ENCODE peak calls at places on chromosomes 16 and 17, in four cellular contexts. One of them, this sample, is unnamed.

GRCh38 chr17:12242390-12242954 is 221.8 kb downstream of the MAP2K4 start:
- DNase-seq in mammary epithelial cell: no peak
- DNase-seq in HCT116: no peak
- DNase-seq in fibroblast of lung: no peak
- DNase-seq in this sample: no peak

GRCh38 chr17:31060814-31061550 is 33.8 kb upstream of the NF1 start:
- DNase-seq in fibroblast of lung: no peak
- DNase-seq in mammary epithelial cell: no peak
- DNase-seq in HCT116: no peak
- DNase-seq in this sample: no peak

GRCh38 chr16:4514606-4515005 is 24.0 kb downstream of the CDIP1 start:
- DNase-seq in HCT116: no peak
- DNase-seq in fibroblast of lung: no peak
- DNase-seq in mammary epithelial cell: no peak
- DNase-seq in this sample: no peak

GRCh38 chr17:19708431-19709175 is 7.8 kb downstream of the SLC47A2 start:
- DNase-seq in HCT116: no peak
- DNase-seq in fibroblast of lung: no peak
- DNase-seq in mammary epithelial cell: no peak
- DNase-seq in this sample: no peak

GRCh38 chr17:74862108-74862901 is 2.6 kb upstream of the GRIN2C start:
- DNase-seq in mammary epithelial cell: no peak
- DNase-seq in HCT116: no peak
- DNase-seq in fibroblast of lung: no peak
- DNase-seq in this sample: no peak

GRCh38 chr17:74825952-74826713 is 33.6 kb downstream of the GRIN2C start:
- DNase-seq in fibroblast of lung: no peak
- DNase-seq in HCT116: no peak
- DNase-seq in mammary epithelial cell: no peak
- DNase-seq in this sample: no peak

GRCh38 chr17:82696916-82697807 is 1.3 kb downstream of the RAB40B start:
- DNase-seq in fibroblast of lung: no peak
- DNase-seq in HCT116: no peak
- DNase-seq in mammary epithelial cell: no peak
- DNase-seq in this sample: no peak

GRCh38 chr17:49016775-49017463 is 19.7 kb downstream of the IGF2BP1 start:
- DNase-seq in HCT116: peak; percentile 76
- DNase-seq in mammary epithelial cell: peak; percentile 55
- DNase-seq in fibroblast of lung: peak; percentile 79
- DNase-seq in this sample: peak; percentile 62

GRCh38 chr16:22252317-22252716 is 44.9 kb upstream of the POLR3E start:
- DNase-seq in mammary epithelial cell: no peak
- DNase-seq in fibroblast of lung: no peak
- DNase-seq in HCT116: no peak
- DNase-seq in this sample: no peak

GRCh38 chr17:82985973-82986372 is 93.4 kb upstream of the METRNL start:
- DNase-seq in HCT116: no peak
- DNase-seq in mammary epithelial cell: peak; percentile 70
- DNase-seq in fibroblast of lung: peak; percentile 64
- DNase-seq in this sample: peak; percentile 46

DNA sequence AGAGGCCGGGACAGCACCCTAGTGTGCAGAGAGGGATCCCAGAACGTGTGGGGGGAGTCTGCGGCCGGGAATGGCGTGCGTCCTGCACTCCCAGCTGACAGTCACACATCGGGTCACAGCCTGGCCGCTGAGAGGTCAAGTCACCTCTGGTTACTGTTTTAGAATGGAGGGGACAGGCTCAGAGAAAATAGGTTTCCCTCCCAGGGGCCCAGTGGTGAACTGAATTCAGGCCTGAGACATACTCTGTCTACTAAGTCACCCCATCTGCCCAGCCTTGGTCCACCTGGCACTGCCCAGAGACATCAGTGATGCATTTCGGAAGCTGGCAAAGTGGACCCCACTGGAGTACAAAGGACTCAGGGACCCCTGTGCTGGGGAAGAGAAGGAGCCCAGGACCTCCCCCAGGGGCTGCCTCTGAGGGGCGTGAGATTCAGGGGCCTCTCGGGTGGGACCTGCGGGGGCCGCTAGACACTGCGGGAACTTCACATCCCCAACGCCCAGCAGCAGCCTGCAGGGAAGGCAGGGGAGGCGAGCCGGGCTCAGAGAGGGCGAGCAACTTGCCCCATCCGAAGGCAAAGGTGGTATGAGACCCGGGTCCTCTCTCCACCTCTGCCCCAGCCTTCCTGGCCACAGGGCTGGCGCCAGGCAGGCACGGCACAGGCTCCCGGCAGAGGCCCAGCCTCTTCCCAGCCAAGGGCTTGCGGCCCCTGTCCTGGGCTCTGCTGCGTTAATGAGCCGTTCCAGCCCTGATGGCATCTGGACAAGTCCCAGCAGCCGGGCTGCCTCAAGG is 870 bp upstream of the HS3ST6 start:
- DNase-seq in mammary epithelial cell: no peak
- DNase-seq in fibroblast of lung: no peak
- DNase-seq in HCT116: no peak
- DNase-seq in this sample: no peak
- TF ChIP-seq EZH2 in mammary epithelial cell: peak; percentile 89
- TF ChIP-seq EZH2 in fibroblast of lung: peak; percentile 91
- TF ChIP-seq EZH2 in HCT116: no peak
- TF ChIP-seq EZH2 in this sample: peak; percentile 62

DNA sequence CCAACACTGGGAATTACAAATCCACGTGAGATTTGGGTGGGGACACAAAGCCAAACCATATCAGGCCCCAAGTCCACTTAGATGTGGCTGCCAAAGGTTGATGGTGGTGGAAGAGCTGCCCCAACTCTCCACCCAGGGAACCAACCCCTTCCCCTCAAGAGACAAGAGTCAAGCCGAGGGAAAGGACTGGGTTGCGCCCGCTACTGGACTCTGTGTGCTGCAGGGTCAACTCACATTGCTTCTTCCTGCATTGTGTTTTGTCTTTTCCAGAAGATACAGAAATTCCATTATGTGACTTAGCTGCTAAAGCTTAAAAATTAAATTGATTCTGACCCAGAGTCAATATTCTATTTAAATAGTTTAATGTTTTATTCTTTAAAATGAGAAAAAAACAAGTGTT is 58.5 kb downstream of the ADAMTS18 start:
- DNase-seq in fibroblast of lung: no peak
- DNase-seq in HCT116: no peak
- DNase-seq in mammary epithelial cell: no peak
- DNase-seq in this sample: no peak
- TF ChIP-seq CTCF in fibroblast of lung: no peak
- TF ChIP-seq CTCF in HCT116: peak; percentile 26
- TF ChIP-seq CTCF in mammary epithelial cell: no peak
- TF ChIP-seq CTCF in this sample: no peak

GRCh38 chr16:85458952-85459351 is 154.2 kb upstream of the GSE1 start:
- DNase-seq in mammary epithelial cell: no peak
- DNase-seq in fibroblast of lung: no peak
- DNase-seq in HCT116: no peak
- DNase-seq in this sample: no peak

GRCh38 chr16:85460252-85460982 is 152.7 kb upstream of the GSE1 start:
- DNase-seq in mammary epithelial cell: no peak
- DNase-seq in fibroblast of lung: no peak
- DNase-seq in HCT116: no peak
- DNase-seq in this sample: no peak

GRCh38 chr16:85460983-85461813 is 151.9 kb upstream of the GSE1 start:
- DNase-seq in mammary epithelial cell: peak; percentile 3
- DNase-seq in fibroblast of lung: peak; percentile 54
- DNase-seq in HCT116: no peak
- DNase-seq in this sample: peak; percentile 28

GRCh38 chr16:85461814-85462404 is 151.2 kb upstream of the GSE1 start:
- DNase-seq in HCT116: no peak
- DNase-seq in fibroblast of lung: peak; percentile 62
- DNase-seq in mammary epithelial cell: no peak
- DNase-seq in this sample: peak; percentile 36

GRCh38 chr16:85459529-85460251 is 153.4 kb upstream of the GSE1 start:
- DNase-seq in mammary epithelial cell: no peak
- DNase-seq in fibroblast of lung: no peak
- DNase-seq in HCT116: no peak
- DNase-seq in this sample: no peak
- H3K27me3 ChIP-seq in mammary epithelial cell: peaks cover 19% of the 10 kb centered on the region
- H3K27me3 ChIP-seq in fibroblast of lung: no peaks in the 10 kb centered on the region
- H3K27me3 ChIP-seq in HCT116: peaks cover 8% of the 10 kb centered on the region
- H3K27me3 ChIP-seq in this sample: peaks cover 15% of the 10 kb centered on the region

DNA sequence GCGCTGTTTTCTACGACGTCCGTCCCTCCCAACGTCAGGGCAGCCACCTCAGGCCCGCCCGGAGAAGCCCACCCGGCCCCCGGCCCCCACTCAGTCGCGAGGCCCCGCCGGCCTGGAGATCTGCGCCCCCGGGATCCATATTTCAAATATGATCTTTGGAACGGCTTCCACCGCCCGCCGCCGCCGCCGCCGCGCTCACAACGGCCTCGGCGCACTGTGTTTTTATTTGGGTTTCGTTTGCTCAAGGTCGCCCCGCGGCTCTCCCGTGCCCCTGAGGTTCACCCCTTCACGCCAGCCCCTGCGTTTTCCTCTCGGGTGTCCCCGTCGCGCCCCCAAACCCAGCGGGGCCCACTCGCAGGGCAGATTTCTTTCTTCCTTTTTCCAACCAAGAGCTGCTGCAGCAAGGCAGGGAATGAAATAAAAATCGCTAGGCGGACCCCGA is 4.3 kb upstream of the CBX4 start:
- DNase-seq in HCT116: no peak
- DNase-seq in fibroblast of lung: no peak
- DNase-seq in mammary epithelial cell: no peak
- DNase-seq in this sample: no peak
- TF ChIP-seq EZH2 in HCT116: no peak
- TF ChIP-seq EZH2 in fibroblast of lung: no peak
- TF ChIP-seq EZH2 in mammary epithelial cell: no peak
- TF ChIP-seq EZH2 in this sample: peak; percentile 47

DNA sequence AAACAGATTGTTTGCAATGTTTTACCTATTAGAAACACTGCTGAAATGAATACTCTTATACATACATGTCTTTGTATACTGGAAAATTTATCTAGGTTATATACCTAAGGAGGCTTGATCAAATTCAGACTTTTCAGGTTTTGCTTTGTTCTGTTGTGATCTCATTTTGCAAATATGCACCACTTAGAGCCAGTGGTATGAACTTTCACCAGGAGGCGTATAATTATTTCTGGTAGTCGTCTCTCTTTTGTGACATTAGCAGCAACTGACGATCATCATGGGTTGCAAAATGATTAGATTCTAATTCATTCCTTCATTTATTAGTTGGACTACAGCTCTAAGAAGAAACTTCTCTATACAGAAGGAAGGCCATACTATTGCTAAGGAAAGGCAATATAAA is 26.9 kb downstream of the AP1G1 start:
- DNase-seq in HCT116: no peak
- DNase-seq in mammary epithelial cell: peak; percentile 17
- DNase-seq in fibroblast of lung: peak; percentile 72
- DNase-seq in this sample: peak; percentile 59
- TF ChIP-seq CTCF in HCT116: no peak
- TF ChIP-seq CTCF in mammary epithelial cell: no peak
- TF ChIP-seq CTCF in fibroblast of lung: no peak
- TF ChIP-seq CTCF in this sample: peak; percentile 12

GRCh38 chr17:57806083-57806830 is 43.6 kb downstream of the MRPS23 start:
- DNase-seq in mammary epithelial cell: no peak
- DNase-seq in HCT116: no peak
- DNase-seq in fibroblast of lung: no peak
- DNase-seq in this sample: no peak

GRCh38 chr17:57809879-57810278 is 40.0 kb downstream of the MRPS23 start:
- DNase-seq in HCT116: no peak
- DNase-seq in fibroblast of lung: no peak
- DNase-seq in mammary epithelial cell: no peak
- DNase-seq in this sample: no peak

GRCh38 chr17:57808882-57809281 is 41.0 kb downstream of the MRPS23 start:
- DNase-seq in HCT116: no peak
- DNase-seq in fibroblast of lung: no peak
- DNase-seq in mammary epithelial cell: no peak
- DNase-seq in this sample: no peak

GRCh38 chr17:57810740-57811632 is 38.9 kb downstream of the MRPS23 start:
- DNase-seq in fibroblast of lung: peak; percentile 78
- DNase-seq in mammary epithelial cell: peak; percentile 21
- DNase-seq in HCT116: no peak
- DNase-seq in this sample: peak; percentile 72

GRCh38 chr17:57811633-57812280 is 38.1 kb downstream of the MRPS23 start:
- DNase-seq in HCT116: peak; percentile 8
- DNase-seq in fibroblast of lung: no peak
- DNase-seq in mammary epithelial cell: no peak
- DNase-seq in this sample: no peak
- H3K27me3 ChIP-seq in HCT116: peaks cover 13% of the 10 kb centered on the region
- H3K27me3 ChIP-seq in fibroblast of lung: peaks cover 7% of the 10 kb centered on the region
- H3K27me3 ChIP-seq in mammary epithelial cell: no peaks in the 10 kb centered on the region
- H3K27me3 ChIP-seq in this sample: peaks cover 23% of the 10 kb centered on the region

GRCh38 chr16:600781-601180 is 10.9 kb downstream of the RAB40C start:
- DNase-seq in fibroblast of lung: no peak
- DNase-seq in mammary epithelial cell: no peak
- DNase-seq in HCT116: no peak
- DNase-seq in this sample: no peak
- TF ChIP-seq EZH2 in fibroblast of lung: no peak
- TF ChIP-seq EZH2 in mammary epithelial cell: no peak
- TF ChIP-seq EZH2 in HCT116: no peak
- TF ChIP-seq EZH2 in this sample: no peak

GRCh38 chr16:3149630-3150345 is 15.0 kb downstream of the ZNF213 start:
- DNase-seq in mammary epithelial cell: no peak
- DNase-seq in HCT116: no peak
- DNase-seq in fibroblast of lung: peak; percentile 66
- DNase-seq in this sample: peak; percentile 40
- TF ChIP-seq CTCF in mammary epithelial cell: peak; percentile 41
- TF ChIP-seq CTCF in HCT116: no peak
- TF ChIP-seq CTCF in fibroblast of lung: peak; percentile 41
- TF ChIP-seq CTCF in this sample: peak; percentile 30